ENCODE peak calls at places on chromosomes 13 and 19, in eight cellular contexts. F is AG10803, Q is body of pancreas, O is upper lobe of right lung, J is psoas muscle, B is tibial artery, C is AG04449, E is colonic mucosa. H is an unnamed sample.

GRCh38 chr19:50933640-50934039 is 19.2 kb downstream of the KLK5 start:
- DNase-seq in C (no peak), Q (no peak), F (peak; percentile 34), E (no peak), B (no peak), J (no peak), O (no peak), H (no peak)

GRCh38 chr19:3073159-3073563 is 10.9 kb upstream of the TLE5 start:
- DNase-seq in F (peak; percentile 68), E (peak; percentile 50), Q (peak; percentile 45), C (no peak), J (peak; percentile 78), B (no peak), O (no peak), H (no peak)

GRCh38 chr19:10246511-10246910 is 5.5 kb upstream of the MRPL4 start:
- DNase-seq in J (no peak), E (no peak), F (no peak), O (no peak), B (no peak), Q (no peak), C (no peak), H (no peak)

GRCh38 chr19:6113616-6114188 is 3.4 kb upstream of the RFX2 start:
- DNase-seq in F (no peak), C (no peak), B (no peak), Q (no peak), J (no peak), E (no peak), O (no peak), H (no peak)

GRCh38 chr13:112849500-112849899 is 119.5 kb upstream of the MCF2L start:
- DNase-seq in B (no peak), J (no peak), Q (peak; percentile 28), E (no peak), O (no peak), C (no peak), F (no peak), H (no peak)

GRCh38 chr19:32387701-32388392 is 17.7 kb upstream of the DPY19L3 start:
- DNase-seq in J (no peak), O (no peak), C (no peak), F (peak; percentile 73), B (no peak), E (peak; percentile 68), Q (peak; percentile 29), H (no peak)

GRCh38 chr19:18857223-18857622 is 25.5 kb downstream of the UPF1 start:
- DNase-seq in J (no peak), B (no peak), C (no peak), Q (no peak), E (no peak), F (no peak), O (no peak), H (no peak)

GRCh38 chr13:108083056-108083455 is 132.3 kb downstream of the LIG4 start:
- DNase-seq in E (no peak), O (no peak), C (no peak), F (no peak), Q (no peak), J (no peak), B (no peak), H (no peak)

GRCh38 chr19:7600721-7601120 is 5.1 kb downstream of the CAMSAP3 start:
- DNase-seq in J (no peak), B (no peak), O (no peak), Q (no peak), F (no peak), C (no peak), E (no peak), H (no peak)

GRCh38 chr19:18109731-18110671 is 12.4 kb downstream of the MAST3 start:
- DNase-seq in F (no peak), J (peak; percentile 80), B (peak; percentile 46), O (peak; percentile 89), C (no peak), E (peak; percentile 80), Q (peak; percentile 75), H (no peak)

GRCh38 chr13:30892966-30893365 is 13.1 kb upstream of the MEDAG start:
- DNase-seq in Q (peak; percentile 33), J (peak; percentile 85), F (peak; percentile 63), E (no peak), B (peak; percentile 79), C (no peak), O (no peak), H (no peak)

GRCh38 chr19:38385057-38385803 is 2.6 kb downstream of the GGN start:
- DNase-seq in F (no peak), O (no peak), C (no peak), B (no peak), Q (no peak), J (no peak), E (no peak), H (no peak)

GRCh38 chr19:925912-926594 is at the start of gene ARID3A:
- DNase-seq in C (no peak), B (no peak), J (peak; percentile 83), E (peak; percentile 51), O (peak; percentile 65), Q (peak; percentile 66), F (no peak), H (no peak)

GRCh38 chr13:108968566-108968965 is 339.2 kb downstream of the MYO16 start:
- DNase-seq in J (no peak), B (no peak), Q (no peak), C (no peak), F (no peak), E (no peak), O (no peak), H (no peak)

GRCh38 chr19:41882568-41883462 is at the start of gene ARHGEF1:
- DNase-seq in O (peak; percentile 92), F (peak; percentile 27), Q (peak; percentile 57), C (no peak), B (peak; percentile 35), J (peak; percentile 79), E (peak; percentile 63), H (no peak)

GRCh38 chr19:20197747-20198146 is 30.7 kb downstream of the ZNF486 start:
- DNase-seq in J (no peak), E (no peak), C (no peak), B (no peak), Q (no peak), O (no peak), F (no peak), H (no peak)

GRCh38 chr19:17159466-17160393 is 55.4 kb upstream of the USE1 start:
- DNase-seq in J (no peak), E (no peak), B (no peak), C (no peak), O (no peak), Q (no peak), F (peak; percentile 45), H (no peak)

DNA sequence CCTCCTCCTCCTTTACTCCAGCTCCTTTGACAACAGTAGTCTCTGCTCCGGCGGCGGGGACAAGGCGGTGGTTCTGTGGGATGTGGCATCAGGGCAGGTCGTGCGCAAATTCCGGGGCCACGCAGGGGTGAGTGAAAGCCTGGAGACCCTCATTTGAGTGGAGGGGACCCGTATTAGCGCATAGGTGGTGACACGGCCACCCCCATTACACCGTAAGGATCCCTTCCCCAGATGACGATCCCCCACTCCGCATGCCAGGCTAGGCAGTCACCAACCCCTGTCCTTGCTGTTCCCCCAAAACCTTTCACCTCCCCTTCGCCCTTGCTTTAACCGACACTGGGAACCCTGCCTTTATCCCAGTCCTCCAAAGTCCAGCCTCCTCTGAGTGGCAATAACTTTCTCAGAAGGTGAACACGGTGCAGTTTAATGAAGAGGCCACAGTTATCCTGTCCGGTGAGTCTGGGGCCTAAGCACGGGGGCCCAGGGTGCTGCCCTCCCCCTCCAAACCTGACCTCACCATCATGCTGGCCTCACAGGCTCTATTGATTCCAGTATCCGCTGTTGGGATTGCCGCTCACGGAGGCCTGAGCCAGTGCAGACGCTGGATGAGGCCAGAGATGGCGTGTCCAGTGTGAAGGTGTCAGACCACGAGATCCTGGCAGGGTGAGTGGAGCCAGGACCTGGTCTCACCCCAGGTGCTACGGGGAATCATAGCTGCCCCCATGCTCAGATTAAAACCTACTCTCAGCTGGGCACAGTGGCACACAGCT is 3.7 kb downstream of the WDR83 start:
- DNase-seq in F (no peak), B (no peak), E (no peak), C (no peak), O (no peak), J (no peak), Q (no peak), H (no peak)
- H3K4me3 ChIP-seq in F (peak overlapping the region; percentile 95), B (peak overlapping the region; percentile 75), E (peak overlapping the region; percentile 80), C (peak overlapping the region; percentile 95), O (peak overlapping the region; percentile 92), J (peak overlapping the region; percentile 98), Q (peak overlapping the region; percentile 98), H (peak overlapping the region; percentile 72)

GRCh38 chr19:48190288-48191284 is 20.1 kb downstream of the ZSWIM9 start:
- DNase-seq in O (no peak), B (no peak), F (no peak), C (no peak), E (no peak), Q (peak; percentile 70), J (no peak), H (no peak)
- TF ChIP-seq CTCF in O (no peak), B (no peak), F (no peak), C (no peak), E (no peak), Q (no peak), J (no peak), H (no peak)

GRCh38 chr13:75537401-75538365 is at the start of gene COMMD6:
- DNase-seq in O (peak; percentile 92), F (peak; percentile 86), C (peak; percentile 85), E (peak; percentile 80), B (peak; percentile 64), Q (peak; percentile 78), J (peak; percentile 88), H (peak; percentile 93)
- H3K4me3 ChIP-seq in O (peak within 1 kb of the TSS; percentile 91), F (peak within 1 kb of the TSS; percentile 98), C (peak within 1 kb of the TSS; percentile 78), E (peak within 1 kb of the TSS; percentile 56), B (peak within 1 kb of the TSS; percentile 77), Q (peak within 1 kb of the TSS; percentile 20), J (peak within 1 kb of the TSS; percentile 90), H (peak within 1 kb of the TSS; percentile 74)

DNA sequence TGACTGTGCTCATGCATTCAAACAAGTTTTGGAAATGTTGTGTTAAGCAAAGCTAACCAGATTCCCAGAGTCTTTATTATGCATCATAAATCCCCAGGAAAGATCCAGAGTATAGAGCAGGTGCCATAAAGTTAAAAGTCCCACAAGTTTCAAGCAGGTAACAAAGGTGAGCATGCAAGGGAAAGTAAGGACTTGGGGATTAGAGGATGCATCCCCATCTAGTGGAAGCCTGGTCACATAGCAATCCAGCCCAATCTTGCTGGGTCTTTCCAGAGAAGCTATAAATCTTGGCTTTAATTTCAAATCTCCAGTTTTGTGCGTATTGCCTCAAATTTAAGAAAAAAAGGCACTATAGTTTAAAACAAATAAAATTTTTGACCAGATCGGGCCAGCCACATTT is 72.7 kb downstream of the ZNF254 start:
- DNase-seq in J (no peak), Q (no peak), E (no peak), C (no peak), B (no peak), O (no peak), F (no peak), H (no peak)
- TF ChIP-seq CTCF in J (no peak), Q (no peak), E (peak; percentile 14), C (no peak), B (no peak), O (peak; percentile 23), F (peak; percentile 29), H (peak; percentile 28)

DNA sequence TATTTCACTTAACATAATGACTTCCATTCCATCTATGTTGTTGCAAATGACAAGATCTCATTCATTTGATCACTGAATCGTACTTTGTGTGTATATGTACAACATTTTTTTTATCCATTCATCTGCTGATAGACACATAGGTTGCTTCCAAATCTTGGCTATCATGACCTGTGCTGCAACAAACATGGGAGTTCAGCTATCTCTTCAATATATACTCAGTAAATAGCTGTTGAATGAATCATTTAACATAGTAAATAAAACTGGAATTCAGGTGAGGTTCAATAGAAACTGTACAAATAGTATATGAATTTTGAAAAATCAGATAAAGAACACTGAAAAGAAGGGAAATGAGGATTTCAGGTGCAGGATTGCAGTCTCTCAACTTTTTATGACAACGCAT is 508.9 kb upstream of the MIR17HG start:
- DNase-seq in B (no peak), F (no peak), J (no peak), E (no peak), O (no peak), C (no peak), Q (no peak), H (no peak)
- H3K4me3 ChIP-seq in B (no peak overlapping the region), F (no peak overlapping the region), J (no peak overlapping the region), E (no peak overlapping the region), O (no peak overlapping the region), C (no peak overlapping the region), Q (no peak overlapping the region), H (no peak overlapping the region)

H was measured in esophagus muscularis mucosa.